ENCODE peak calls at places on chromosomes 3 and 15, in six cellular contexts. One of them, this sample, is unnamed.

GRCh38 chr3:177731644-177732268 is 534.5 kb upstream of the TBL1XR1 start:
- DNase-seq in GM20000: no peak
- DNase-seq in MM.1S: no peak
- DNase-seq in HFF-Myc: peak; percentile 52
- DNase-seq in dorsolateral prefrontal cortex: no peak
- DNase-seq in nephron progenitor cell: no peak
- DNase-seq in this sample: no peak

GRCh38 chr3:194083253-194084224 is 52.4 kb upstream of the HES1 start:
- DNase-seq in GM20000: no peak
- DNase-seq in MM.1S: peak; percentile 99
- DNase-seq in HFF-Myc: no peak
- DNase-seq in dorsolateral prefrontal cortex: no peak
- DNase-seq in nephron progenitor cell: no peak
- DNase-seq in this sample: no peak

GRCh38 chr3:183592820-183593219 is 37.3 kb upstream of the KLHL6 start:
- DNase-seq in GM20000: no peak
- DNase-seq in MM.1S: no peak
- DNase-seq in HFF-Myc: no peak
- DNase-seq in dorsolateral prefrontal cortex: no peak
- DNase-seq in nephron progenitor cell: no peak
- DNase-seq in this sample: no peak

GRCh38 chr15:41936649-41937567 is 35.4 kb downstream of the EHD4 start:
- DNase-seq in GM20000: peak; percentile 55
- DNase-seq in MM.1S: no peak
- DNase-seq in HFF-Myc: no peak
- DNase-seq in dorsolateral prefrontal cortex: no peak
- DNase-seq in nephron progenitor cell: no peak
- DNase-seq in this sample: peak; percentile 33

GRCh38 chr3:46946856-46947544 is 29.5 kb downstream of the CCDC12 start:
- DNase-seq in GM20000: no peak
- DNase-seq in MM.1S: no peak
- DNase-seq in HFF-Myc: no peak
- DNase-seq in dorsolateral prefrontal cortex: no peak
- DNase-seq in nephron progenitor cell: no peak
- DNase-seq in this sample: no peak

GRCh38 chr3:50028336-50028735 is 60.4 kb upstream of the RBM5 start:
- DNase-seq in GM20000: no peak
- DNase-seq in MM.1S: no peak
- DNase-seq in HFF-Myc: no peak
- DNase-seq in dorsolateral prefrontal cortex: no peak
- DNase-seq in nephron progenitor cell: no peak
- DNase-seq in this sample: no peak

GRCh38 chr3:60645801-60646200 is 605.5 kb downstream of the FHIT start:
- DNase-seq in GM20000: no peak
- DNase-seq in MM.1S: no peak
- DNase-seq in HFF-Myc: no peak
- DNase-seq in dorsolateral prefrontal cortex: no peak
- DNase-seq in nephron progenitor cell: no peak
- DNase-seq in this sample: no peak

GRCh38 chr15:20355256-20355868 is 186.2 kb downstream of the GOLGA6L6 start:
- DNase-seq in GM20000: peak; percentile 47
- DNase-seq in MM.1S: no peak
- DNase-seq in HFF-Myc: no peak
- DNase-seq in dorsolateral prefrontal cortex: peak; percentile 17
- DNase-seq in nephron progenitor cell: no peak
- DNase-seq in this sample: peak; percentile 39

GRCh38 chr15:95988574-95988887 is 342.0 kb upstream of the NR2F2 start:
- DNase-seq in GM20000: no peak
- DNase-seq in MM.1S: no peak
- DNase-seq in HFF-Myc: no peak
- DNase-seq in dorsolateral prefrontal cortex: no peak
- DNase-seq in nephron progenitor cell: peak; percentile 14
- DNase-seq in this sample: no peak

GRCh38 chr3:178634975-178635374 is 98.7 kb downstream of the KCNMB2 start:
- DNase-seq in GM20000: no peak
- DNase-seq in MM.1S: no peak
- DNase-seq in HFF-Myc: no peak
- DNase-seq in dorsolateral prefrontal cortex: no peak
- DNase-seq in nephron progenitor cell: no peak
- DNase-seq in this sample: no peak

GRCh38 chr3:170563712-170564423 is 22.0 kb downstream of the SLC7A14 start:
- DNase-seq in GM20000: peak; percentile 22
- DNase-seq in MM.1S: peak; percentile 26
- DNase-seq in HFF-Myc: peak; percentile 56
- DNase-seq in dorsolateral prefrontal cortex: no peak
- DNase-seq in nephron progenitor cell: no peak
- DNase-seq in this sample: no peak

GRCh38 chr15:65738649-65739048 is 53.4 kb downstream of the DENND4A start:
- DNase-seq in GM20000: no peak
- DNase-seq in MM.1S: no peak
- DNase-seq in HFF-Myc: no peak
- DNase-seq in dorsolateral prefrontal cortex: no peak
- DNase-seq in nephron progenitor cell: no peak
- DNase-seq in this sample: no peak

GRCh38 chr3:52278510-52279069 is at the start of gene WDR82:
- DNase-seq in GM20000: peak; percentile 98
- DNase-seq in MM.1S: peak; percentile 92
- DNase-seq in HFF-Myc: peak; percentile 48
- DNase-seq in dorsolateral prefrontal cortex: peak; percentile 99
- DNase-seq in nephron progenitor cell: peak; percentile 100
- DNase-seq in this sample: peak; percentile 97

GRCh38 chr15:23869391-23869790 is 182.3 kb upstream of the NDN start:
- DNase-seq in GM20000: no peak
- DNase-seq in MM.1S: no peak
- DNase-seq in HFF-Myc: no peak
- DNase-seq in dorsolateral prefrontal cortex: no peak
- DNase-seq in nephron progenitor cell: peak; percentile 72
- DNase-seq in this sample: no peak

GRCh38 chr15:48647963-48648362 is 2.5 kb upstream of the FBN1 start:
- DNase-seq in GM20000: peak; percentile 9
- DNase-seq in MM.1S: no peak
- DNase-seq in HFF-Myc: no peak
- DNase-seq in dorsolateral prefrontal cortex: no peak
- DNase-seq in nephron progenitor cell: no peak
- DNase-seq in this sample: peak; percentile 5

GRCh38 chr3:159919873-159920272 is 68.8 kb upstream of the IL12A start:
- DNase-seq in GM20000: no peak
- DNase-seq in MM.1S: peak; percentile 82
- DNase-seq in HFF-Myc: no peak
- DNase-seq in dorsolateral prefrontal cortex: no peak
- DNase-seq in nephron progenitor cell: no peak
- DNase-seq in this sample: no peak

GRCh38 chr3:172074578-172074977 is 35.2 kb downstream of the FNDC3B start:
- DNase-seq in GM20000: no peak
- DNase-seq in MM.1S: no peak
- DNase-seq in HFF-Myc: no peak
- DNase-seq in dorsolateral prefrontal cortex: no peak
- DNase-seq in nephron progenitor cell: no peak
- DNase-seq in this sample: no peak

GRCh38 chr3:47017504-47018268 is 38.2 kb downstream of the NBEAL2 start:
- DNase-seq in GM20000: no peak
- DNase-seq in MM.1S: no peak
- DNase-seq in HFF-Myc: no peak
- DNase-seq in dorsolateral prefrontal cortex: no peak
- DNase-seq in nephron progenitor cell: no peak
- DNase-seq in this sample: no peak

GRCh38 chr3:136667081-136667480 is 85.1 kb downstream of the STAG1 start:
- DNase-seq in GM20000: no peak
- DNase-seq in MM.1S: no peak
- DNase-seq in HFF-Myc: no peak
- DNase-seq in dorsolateral prefrontal cortex: no peak
- DNase-seq in nephron progenitor cell: no peak
- DNase-seq in this sample: no peak

GRCh38 chr15:90642464-90643300 is 74.5 kb upstream of the BLM start:
- DNase-seq in GM20000: peak; percentile 35
- DNase-seq in MM.1S: no peak
- DNase-seq in HFF-Myc: no peak
- DNase-seq in dorsolateral prefrontal cortex: no peak
- DNase-seq in nephron progenitor cell: no peak
- DNase-seq in this sample: no peak

GRCh38 chr3:108420926-108421325 is 89.5 kb downstream of the MYH15 start:
- DNase-seq in GM20000: no peak
- DNase-seq in MM.1S: no peak
- DNase-seq in HFF-Myc: no peak
- DNase-seq in dorsolateral prefrontal cortex: no peak
- DNase-seq in nephron progenitor cell: no peak
- DNase-seq in this sample: no peak

GRCh38 chr15:60358935-60359672 is 38.7 kb downstream of the ANXA2 start:
- DNase-seq in GM20000: no peak
- DNase-seq in MM.1S: no peak
- DNase-seq in HFF-Myc: no peak
- DNase-seq in dorsolateral prefrontal cortex: no peak
- DNase-seq in nephron progenitor cell: no peak
- DNase-seq in this sample: no peak

GRCh38 chr3:98986073-98986472 is 84.6 kb upstream of the DCBLD2 start:
- DNase-seq in GM20000: no peak
- DNase-seq in MM.1S: no peak
- DNase-seq in HFF-Myc: peak; percentile 90
- DNase-seq in dorsolateral prefrontal cortex: no peak
- DNase-seq in nephron progenitor cell: peak; percentile 48
- DNase-seq in this sample: no peak

GRCh38 chr3:15983232-15983631 is 185.5 kb upstream of the ANKRD28 start:
- DNase-seq in GM20000: no peak
- DNase-seq in MM.1S: no peak
- DNase-seq in HFF-Myc: peak; percentile 67
- DNase-seq in dorsolateral prefrontal cortex: no peak
- DNase-seq in nephron progenitor cell: no peak
- DNase-seq in this sample: no peak

GRCh38 chr3:152219225-152219624 is 49.5 kb upstream of the MBNL1 start:
- DNase-seq in GM20000: no peak
- DNase-seq in MM.1S: no peak
- DNase-seq in HFF-Myc: no peak
- DNase-seq in dorsolateral prefrontal cortex: no peak
- DNase-seq in nephron progenitor cell: no peak
- DNase-seq in this sample: no peak

GRCh38 chr3:122415762-122416654 is at the start of gene WDR5B:
- DNase-seq in GM20000: peak; percentile 94
- DNase-seq in MM.1S: peak; percentile 98
- DNase-seq in HFF-Myc: peak; percentile 95
- DNase-seq in dorsolateral prefrontal cortex: peak; percentile 98
- DNase-seq in nephron progenitor cell: peak; percentile 98
- DNase-seq in this sample: peak; percentile 92
- TF ChIP-seq CTCF in GM20000: no peak
- TF ChIP-seq CTCF in MM.1S: no peak
- TF ChIP-seq CTCF in HFF-Myc: no peak
- TF ChIP-seq CTCF in dorsolateral prefrontal cortex: no peak
- TF ChIP-seq CTCF in nephron progenitor cell: no peak
- TF ChIP-seq CTCF in this sample: no peak

DNA sequence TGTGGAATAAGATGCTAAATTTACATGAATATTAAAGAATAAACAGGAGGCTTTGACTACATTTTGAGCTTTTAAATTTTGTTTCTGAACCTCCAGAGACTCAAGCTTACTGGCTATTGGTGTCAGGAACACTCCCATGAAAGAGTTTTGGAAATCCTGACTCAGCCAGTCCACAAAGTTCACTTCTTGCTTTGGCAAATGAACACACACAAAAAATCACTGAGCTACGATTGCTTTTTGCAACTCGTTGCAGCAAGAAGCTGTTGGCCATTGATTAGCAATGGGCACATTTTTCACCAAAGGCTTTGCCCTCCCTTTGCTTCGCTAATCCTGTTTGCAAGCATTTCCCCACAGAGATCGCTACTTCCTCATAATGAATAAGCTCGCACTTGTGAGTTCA is 343.1 kb upstream of the ONECUT1 start:
- DNase-seq in GM20000: no peak
- DNase-seq in MM.1S: no peak
- DNase-seq in HFF-Myc: no peak
- DNase-seq in dorsolateral prefrontal cortex: no peak
- DNase-seq in nephron progenitor cell: no peak
- DNase-seq in this sample: no peak
- TF ChIP-seq CTCF in GM20000: no peak
- TF ChIP-seq CTCF in MM.1S: no peak
- TF ChIP-seq CTCF in HFF-Myc: no peak
- TF ChIP-seq CTCF in dorsolateral prefrontal cortex: no peak
- TF ChIP-seq CTCF in nephron progenitor cell: no peak
- TF ChIP-seq CTCF in this sample: no peak

DNA sequence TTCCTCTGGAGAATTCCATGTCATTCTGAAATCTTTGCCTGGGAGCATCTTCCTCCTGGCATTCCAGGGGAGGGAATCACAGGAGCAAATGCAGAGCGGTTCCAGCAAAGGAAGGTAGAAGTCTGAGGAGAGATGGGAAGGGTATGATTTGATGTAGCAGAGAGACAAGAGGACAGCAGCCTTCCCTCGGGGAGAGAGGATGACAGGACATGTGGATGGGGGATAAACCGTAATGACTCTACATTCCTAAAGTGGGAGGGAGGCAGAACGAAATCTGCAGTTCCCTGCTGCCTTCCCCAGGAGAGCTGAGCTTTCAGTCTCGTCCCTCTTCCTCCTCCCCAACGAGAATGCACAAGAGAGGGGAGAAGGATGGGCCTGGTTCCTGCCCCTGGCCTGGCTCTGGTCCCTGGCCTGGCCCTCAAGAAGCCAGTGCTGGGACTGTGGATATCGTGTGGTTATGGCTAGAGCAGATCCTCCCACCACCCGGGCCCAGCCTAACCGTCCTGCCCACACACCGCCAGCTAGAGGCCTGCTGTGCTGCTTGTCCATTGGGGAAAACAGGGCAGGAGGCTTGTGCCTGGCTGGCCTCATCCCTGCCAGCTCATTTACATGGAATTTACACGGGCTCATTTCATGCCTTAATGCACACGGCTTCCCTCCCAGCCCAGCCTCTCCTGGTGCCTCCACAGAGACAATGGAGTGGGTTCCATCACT is 26.6 kb downstream of the SEMA7A start:
- DNase-seq in GM20000: no peak
- DNase-seq in MM.1S: no peak
- DNase-seq in HFF-Myc: no peak
- DNase-seq in dorsolateral prefrontal cortex: no peak
- DNase-seq in nephron progenitor cell: peak; percentile 66
- DNase-seq in this sample: no peak
- TF ChIP-seq CTCF in GM20000: no peak
- TF ChIP-seq CTCF in MM.1S: no peak
- TF ChIP-seq CTCF in HFF-Myc: no peak
- TF ChIP-seq CTCF in dorsolateral prefrontal cortex: no peak
- TF ChIP-seq CTCF in nephron progenitor cell: no peak
- TF ChIP-seq CTCF in this sample: no peak

GRCh38 chr3:179652467-179653105 is at the start of gene USP13:
- DNase-seq in GM20000: peak; percentile 86
- DNase-seq in MM.1S: peak; percentile 93
- DNase-seq in HFF-Myc: peak; percentile 50
- DNase-seq in dorsolateral prefrontal cortex: peak; percentile 66
- DNase-seq in nephron progenitor cell: peak; percentile 80
- DNase-seq in this sample: peak; percentile 88
- TF ChIP-seq CTCF in GM20000: no peak
- TF ChIP-seq CTCF in MM.1S: peak; percentile 13
- TF ChIP-seq CTCF in HFF-Myc: no peak
- TF ChIP-seq CTCF in dorsolateral prefrontal cortex: no peak
- TF ChIP-seq CTCF in nephron progenitor cell: no peak
- TF ChIP-seq CTCF in this sample: peak; percentile 22

GRCh38 chr3:41893977-41894376 is 67.9 kb downstream of the ULK4 start:
- DNase-seq in GM20000: peak; percentile 13
- DNase-seq in MM.1S: peak; percentile 21
- DNase-seq in HFF-Myc: peak; percentile 12
- DNase-seq in dorsolateral prefrontal cortex: no peak
- DNase-seq in nephron progenitor cell: no peak
- DNase-seq in this sample: peak; percentile 39
- TF ChIP-seq CTCF in GM20000: peak; percentile 7
- TF ChIP-seq CTCF in MM.1S: peak; percentile 53
- TF ChIP-seq CTCF in HFF-Myc: peak; percentile 33
- TF ChIP-seq CTCF in dorsolateral prefrontal cortex: peak; percentile 51
- TF ChIP-seq CTCF in nephron progenitor cell: peak; percentile 35
- TF ChIP-seq CTCF in this sample: peak; percentile 45